ENCODE peak calls at places on chromosomes 4 and X, in six cellular contexts. H is naive thymus-derived CD8-positive, alpha-beta T cell; S is IMR-90; P is NCI-H1092 treated with DMSO at 0.1 percent for 48 hours; F is dermis blood vessel endothelial cell; U is anterior cingulate cortex. C is an unnamed sample.

GRCh38 chrX:111133389-111133788 is 37.4 kb downstream of the PAK3 start:
- DNase-seq in H (no peak), S (peak), P (no peak), F (no peak), U (no peak), C (no peak)

GRCh38 chrX:120228187-120228908 is 22.3 kb upstream of the ZBTB33 start:
- DNase-seq in H (no peak), S (no peak), P (no peak), F (no peak), U (no peak), C (no peak)

GRCh38 chrX:152958047-152958446 is 35.9 kb downstream of the PNMA5 start:
- DNase-seq in H (no peak), S (no peak), P (no peak), F (no peak), U (no peak), C (no peak)

GRCh38 chr4:187016101-187016500 is 292.4 kb upstream of the FAT1 start:
- DNase-seq in H (no peak), S (no peak), P (no peak), F (no peak), U (no peak), C (no peak)

GRCh38 chr4:57182132-57182874 is 72.1 kb upstream of the IGFBP7 start:
- DNase-seq in H (no peak), S (no peak), P (peak), F (peak), U (peak), C (no peak)

GRCh38 chrX:101419489-101419888 is 11.5 kb downstream of the HNRNPH2 start:
- DNase-seq in H (no peak), S (no peak), P (no peak), F (no peak), U (no peak), C (no peak)

GRCh38 chr4:97394653-97395052 is 748.6 kb downstream of the STPG2 start:
- DNase-seq in H (no peak), S (no peak), P (no peak), F (no peak), U (no peak), C (no peak)

GRCh38 chr4:83083925-83084475 is 30.5 kb downstream of the PLAC8 start:
- DNase-seq in H (peak), S (no peak), P (no peak), F (peak), U (no peak), C (peak)

GRCh38 chr4:4655901-4656300 is 114.1 kb upstream of the STX18 start:
- DNase-seq in H (no peak), S (no peak), P (no peak), F (no peak), U (no peak), C (no peak)

GRCh38 chr4:1249148-1249730 is 309 bp upstream of the CTBP1 start:
- DNase-seq in H (peak), S (peak), P (peak), F (peak), U (peak), C (peak)